ENCODE peak calls at places on chromosome 20, in seven cellular contexts. I is stimulated activated CD8-positive, alpha-beta memory T cell treated with anti-CD3 and anti-CD28 coated beads, Interleukin-12 subunit alpha, Interleukin-12 subunit beta, amount 100 ng/mL, for 1 hour; U is omental fat pad; Y is SW480; A is H7; D is PC-9; H is NCI-H774. N is an unnamed sample.
A peak's percentile ranks its signal among the peaks of the same experiment; 100 is the strongest.

GRCh38 chr20:41173791-41174341 is 36.5 kb downstream of the PLCG1 start:
- DNase-seq in D (no peak), H (no peak), U (no peak), A (no peak), I (no peak), Y (no peak), N (no peak)

GRCh38 chr20:2698186-2698817 is 5.7 kb downstream of the EBF4 start:
- DNase-seq in I (no peak), A (peak; percentile 15), H (no peak), U (no peak), D (no peak), Y (no peak), N (no peak)

GRCh38 chr20:63876489-63877036 is 11.5 kb downstream of the TPD52L2 start:
- DNase-seq in D (no peak), I (no peak), A (no peak), U (no peak), Y (no peak), H (no peak), N (no peak)

GRCh38 chr20:17298751-17299150 is 71.9 kb downstream of the PCSK2 start:
- DNase-seq in A (no peak), Y (no peak), D (no peak), U (no peak), H (no peak), I (no peak), N (no peak)

GRCh38 chr20:54475334-54476287 is at the start of gene DOK5:
- DNase-seq in A (peak; percentile 80), U (no peak), I (no peak), D (no peak), H (no peak), Y (no peak), N (peak; percentile 63)

GRCh38 chr20:1086273-1087213 is 31.9 kb upstream of the PSMF1 start:
- DNase-seq in A (peak; percentile 19), U (no peak), D (no peak), Y (peak; percentile 85), I (no peak), H (no peak), N (no peak)

GRCh38 chr20:43188861-43189613 is 669 bp downstream of the PTPRT start:
- DNase-seq in U (no peak), A (peak; percentile 69), Y (no peak), I (no peak), D (no peak), H (no peak), N (no peak)

GRCh38 chr20:53547664-53548239 is 45.9 kb downstream of the ZNF217 start:
- DNase-seq in U (no peak), I (no peak), Y (peak; percentile 77), A (peak; percentile 70), D (peak; percentile 51), H (peak; percentile 69), N (peak; percentile 78)

GRCh38 chr20:25544760-25545159 is 40.6 kb downstream of the NINL start:
- DNase-seq in A (no peak), D (no peak), Y (no peak), H (no peak), U (no peak), I (no peak), N (no peak)

GRCh38 chr20:58131581-58132142 is 96.8 kb downstream of the ANKRD60 start:
- DNase-seq in I (no peak), U (no peak), H (no peak), Y (peak; percentile 100), A (no peak), D (peak; percentile 95), N (no peak)

GRCh38 chr20:20441259-20441658 is 73.4 kb downstream of the INSM1 start:
- DNase-seq in I (no peak), A (peak; percentile 47), Y (peak; percentile 63), U (no peak), D (no peak), H (no peak), N (no peak)

GRCh38 chr20:10007747-10008146 is 27.0 kb upstream of the ANKEF1 start:
- DNase-seq in U (no peak), D (no peak), A (no peak), H (no peak), I (no peak), Y (no peak), N (no peak)

GRCh38 chr20:59010995-59011873 is 4.2 kb upstream of the CTSZ start:
- DNase-seq in Y (peak; percentile 92), H (no peak), U (no peak), I (no peak), D (peak; percentile 91), A (peak; percentile 22), N (no peak)

GRCh38 chr20:17606001-17606400 is 36.1 kb downstream of the DSTN start:
- DNase-seq in A (no peak), H (no peak), U (no peak), Y (no peak), D (no peak), I (no peak), N (no peak)

N was measured in hepatocyte.